ENCODE peak calls at places on chromosome X, in eight cellular contexts. I is AG10803; W is ascending aorta; B is H9; V is heart right ventricle; A is progenitor cell of endocrine pancreas; X is GM13976; Z is CD8-positive, alpha-beta T cell. N is an unnamed sample.

GRCh38 chrX:68820476-68821110 is 8.2 kb upstream of the EFNB1 start:
- DNase-seq in I (no peak), W (no peak), B (no peak), V (no peak), A (no peak), X (no peak), Z (no peak), N (no peak)

GRCh38 chrX:4841216-4841745 is 1127.8 kb upstream of the PRKX start:
- DNase-seq in I (no peak), W (no peak), B (no peak), V (no peak), A (no peak), X (no peak), Z (no peak), N (no peak)

GRCh38 chrX:15911729-15912550 is 57.3 kb upstream of the AP1S2 start:
- DNase-seq in I (peak; percentile 48), W (no peak), B (no peak), V (no peak), A (no peak), X (peak; percentile 46), Z (no peak), N (no peak)

GRCh38 chrX:111365770-111366325 is 46.1 kb downstream of the DCX start:
- DNase-seq in I (no peak), W (no peak), B (no peak), V (no peak), A (no peak), X (no peak), Z (no peak), N (no peak)

GRCh38 chrX:11893933-11894710 is 136.1 kb downstream of the MSL3 start:
- DNase-seq in I (no peak), W (no peak), B (no peak), V (no peak), A (no peak), X (no peak), Z (no peak), N (no peak)

GRCh38 chrX:57906790-57907189 is 3.5 kb downstream of the ZXDA start:
- DNase-seq in I (peak; percentile 79), W (no peak), B (no peak), V (no peak), A (no peak), X (no peak), Z (no peak), N (no peak)

GRCh38 chrX:5823861-5824260 is 404.8 kb downstream of the NLGN4X start:
- DNase-seq in I (no peak), W (no peak), B (no peak), V (no peak), A (no peak), X (no peak), Z (no peak), N (no peak)

GRCh38 chrX:95718746-95719145 is 965.9 kb upstream of the DIAPH2 start:
- DNase-seq in I (no peak), W (no peak), B (no peak), V (no peak), A (no peak), X (no peak), Z (no peak), N (no peak)

GRCh38 chrX:150942958-150943594 is 40.1 kb upstream of the HMGB3 start:
- DNase-seq in I (no peak), W (no peak), B (no peak), V (no peak), A (no peak), X (no peak), Z (no peak), N (no peak)

GRCh38 chrX:49268702-49269009 is 937 bp upstream of the PPP1R3F start:
- DNase-seq in I (no peak), W (no peak), B (no peak), V (no peak), A (no peak), X (no peak), Z (no peak), N (no peak)

GRCh38 chrX:46777971-46778810 is 19.3 kb upstream of the SLC9A7 start:
- DNase-seq in I (peak; percentile 46), W (no peak), B (no peak), V (no peak), A (no peak), X (no peak), Z (no peak), N (no peak)

GRCh38 chrX:23403849-23404248 is 69.2 kb downstream of the PTCHD1 start:
- DNase-seq in I (no peak), W (no peak), B (no peak), V (no peak), A (no peak), X (no peak), Z (no peak), N (no peak)

GRCh38 chrX:101999644-102000539 is 68.1 kb upstream of the ZMAT1 start:
- DNase-seq in I (no peak), W (no peak), B (peak; percentile 62), V (no peak), A (no peak), X (no peak), Z (no peak), N (no peak)

GRCh38 chrX:8192276-8192675 is 21.2 kb upstream of the VCX2 start:
- DNase-seq in I (no peak), W (no peak), B (no peak), V (no peak), A (no peak), X (no peak), Z (no peak), N (no peak)

DNA sequence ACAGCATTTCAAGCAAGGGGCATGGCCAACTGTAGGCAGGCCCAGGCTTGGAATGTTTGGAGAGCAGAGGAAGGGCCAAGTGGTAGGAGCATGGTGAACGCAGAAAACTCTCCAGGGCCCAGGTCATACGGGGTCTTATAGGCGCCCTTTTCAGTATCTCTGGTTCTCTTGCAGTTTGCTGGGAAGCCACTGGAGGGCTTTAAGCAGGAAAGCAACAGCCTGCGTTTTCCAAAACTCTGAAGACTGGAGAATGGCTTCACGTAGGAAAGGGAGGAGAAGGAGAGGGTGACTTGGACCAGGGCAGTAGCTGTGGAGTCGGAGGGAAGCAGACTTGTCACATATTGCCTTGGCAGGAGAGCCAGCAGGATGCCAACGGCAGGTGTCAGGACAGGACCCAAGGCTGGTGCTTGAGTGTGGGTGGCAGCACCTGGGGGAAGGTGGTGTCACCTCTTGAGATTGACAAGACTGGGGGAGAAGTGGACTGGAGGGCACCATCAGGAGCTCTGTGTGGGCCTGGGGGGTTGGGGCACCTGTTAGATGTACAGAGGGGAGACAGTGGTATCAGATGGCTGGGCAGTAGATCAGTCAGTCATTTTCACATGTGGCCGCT is 21.9 kb downstream of the TKTL1 start:
- DNase-seq in I (peak; percentile 26), W (no peak), B (peak; percentile 56), V (no peak), A (no peak), X (no peak), Z (peak; percentile 13), N (peak; percentile 38)
- TF ChIP-seq CTCF in I (peak; percentile 57), W (peak; percentile 20), B (peak; percentile 57), V (peak; percentile 64), A (peak; percentile 54), X (no peak), Z (peak; percentile 14), N (no peak)

DNA sequence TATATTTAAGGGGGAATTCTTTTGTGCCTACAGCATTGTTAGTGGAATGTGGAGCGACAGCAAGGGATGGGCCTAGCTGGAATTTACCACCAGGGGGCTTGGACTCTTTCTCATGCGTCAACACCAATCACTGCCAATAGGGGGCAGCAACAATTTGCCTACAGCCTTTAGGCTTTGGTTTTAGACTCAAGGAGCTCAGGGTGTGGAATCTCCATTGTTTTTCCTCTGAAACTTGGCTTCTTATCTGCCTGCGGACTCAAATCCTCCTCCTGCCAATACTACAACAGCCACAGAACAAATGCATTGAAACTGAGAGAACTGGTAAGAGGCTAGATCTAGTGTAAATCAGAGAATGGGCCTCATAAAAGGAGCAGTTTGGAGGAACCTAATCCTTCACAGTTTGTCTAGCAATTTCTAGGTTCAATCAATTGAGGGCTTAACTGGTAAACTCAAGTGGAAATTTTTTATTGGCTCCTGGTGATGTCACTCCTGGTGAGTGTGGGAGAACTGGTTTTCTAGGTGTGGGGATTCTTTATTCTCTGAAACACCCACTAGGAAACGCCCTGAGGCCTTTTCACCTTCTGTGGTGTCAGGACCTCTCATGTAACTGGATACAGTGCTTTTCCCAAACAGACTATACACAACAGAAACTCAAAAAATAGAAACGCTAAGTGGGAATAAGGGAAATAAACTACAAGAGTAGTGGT is 27.9 kb upstream of the TMSB4X start:
- DNase-seq in I (peak; percentile 78), W (peak; percentile 86), B (peak; percentile 88), V (no peak), A (peak; percentile 55), X (no peak), Z (peak; percentile 75), N (peak; percentile 74)
- TF ChIP-seq CTCF in I (peak; percentile 98), W (peak; percentile 72), B (peak; percentile 96), V (peak; percentile 88), A (peak; percentile 82), X (peak; percentile 94), Z (peak; percentile 77), N (peak; percentile 90)

GRCh38 chrX:55159556-55159955 is 60.6 kb upstream of the PAGE5 start:
- DNase-seq in I (no peak), W (no peak), B (no peak), V (no peak), A (no peak), X (no peak), Z (no peak), N (no peak)

GRCh38 chrX:55163171-55163570 is 57.0 kb upstream of the PAGE5 start:
- DNase-seq in I (no peak), W (no peak), B (no peak), V (no peak), A (no peak), X (no peak), Z (no peak), N (no peak)

GRCh38 chrX:55161581-55161980 is 58.6 kb upstream of the PAGE5 start:
- DNase-seq in I (peak; percentile 1), W (no peak), B (peak; percentile 28), V (no peak), A (no peak), X (no peak), Z (no peak), N (peak; percentile 2)

GRCh38 chrX:55160685-55161552 is 59.2 kb upstream of the PAGE5 start:
- DNase-seq in I (peak; percentile 85), W (peak; percentile 92), B (peak; percentile 87), V (peak; percentile 89), A (peak; percentile 69), X (peak; percentile 80), Z (peak; percentile 91), N (peak; percentile 80)
- TF ChIP-seq CTCF in I (peak; percentile 18), W (peak; percentile 24), B (peak; percentile 66), V (peak; percentile 65), A (peak; percentile 65), X (peak; percentile 47), Z (peak; percentile 64), N (no peak)

DNA sequence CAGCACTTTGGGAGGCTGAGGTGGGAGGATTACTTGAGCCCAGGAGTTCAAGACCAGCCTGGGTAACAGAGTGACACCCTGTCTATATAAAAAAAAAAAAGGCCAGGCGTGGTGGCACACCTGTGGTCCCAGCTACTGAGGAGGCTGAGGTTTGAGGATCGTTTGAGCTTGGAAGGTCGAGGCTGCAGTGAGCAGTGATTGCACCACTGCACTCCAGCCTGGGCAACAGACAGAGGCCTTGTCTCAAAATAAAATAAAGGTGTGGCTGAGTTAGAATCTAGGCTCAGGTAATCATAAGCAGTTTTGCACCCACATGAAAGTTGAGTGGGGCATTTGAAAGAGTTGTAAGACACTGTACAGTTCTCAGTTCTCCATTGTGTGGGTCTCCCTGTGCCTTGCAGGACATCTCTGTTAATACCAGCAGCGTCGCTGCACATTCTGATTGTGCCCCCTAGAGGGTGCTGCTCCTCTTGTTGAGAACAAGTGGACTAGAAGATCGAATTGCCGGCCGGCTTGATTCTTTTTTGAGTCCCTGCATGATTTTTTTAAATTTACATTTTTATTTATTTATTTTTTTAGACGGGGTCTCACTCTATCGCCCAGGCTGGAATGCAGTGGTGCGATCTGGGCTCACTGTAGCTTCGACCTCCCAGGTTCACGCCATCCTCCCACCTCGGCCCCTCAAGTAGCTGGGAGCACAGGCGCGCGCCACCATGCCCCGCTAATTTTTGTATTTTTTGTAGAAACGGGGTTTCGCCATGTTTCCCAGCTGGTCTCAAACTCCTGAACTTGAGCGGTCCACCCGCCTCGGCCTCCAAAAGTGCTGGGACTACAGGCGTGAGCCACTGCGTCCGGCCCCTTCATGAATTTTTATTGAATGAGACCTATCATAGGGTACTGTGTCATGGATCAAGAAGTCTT is 73.6 kb upstream of the RBMX start:
- DNase-seq in I (peak; percentile 67), W (peak; percentile 75), B (peak; percentile 63), V (peak; percentile 36), A (no peak), X (peak; percentile 60), Z (peak; percentile 34), N (peak; percentile 53)
- TF ChIP-seq CTCF in I (peak; percentile 67), W (peak; percentile 53), B (peak; percentile 71), V (peak; percentile 63), A (peak; percentile 58), X (peak; percentile 66), Z (peak; percentile 51), N (peak; percentile 44)